ENCODE peak calls at places on chromosomes 6 and 20, in five cellular contexts. One of them, this sample, is unnamed.

GRCh38 chr20:3296256-3297095 is 57.5 kb upstream of the SLC4A11 start:
- DNase-seq in IMR-90: no peak
- DNase-seq in tibial nerve: no peak
- DNase-seq in sigmoid colon: no peak
- DNase-seq in stomach: no peak
- DNase-seq in this sample: no peak

GRCh38 chr20:4897600-4897999 is 103.7 kb downstream of the SLC23A2 start:
- DNase-seq in IMR-90: no peak
- DNase-seq in tibial nerve: no peak
- DNase-seq in sigmoid colon: no peak
- DNase-seq in stomach: no peak
- DNase-seq in this sample: no peak

GRCh38 chr6:148323344-148323743 is 19.3 kb upstream of the SASH1 start:
- DNase-seq in IMR-90: peak
- DNase-seq in tibial nerve: no peak
- DNase-seq in sigmoid colon: no peak
- DNase-seq in stomach: no peak
- DNase-seq in this sample: no peak

GRCh38 chr6:35139924-35140524 is 1.1 kb downstream of the TCP11 start:
- DNase-seq in IMR-90: peak
- DNase-seq in tibial nerve: peak
- DNase-seq in sigmoid colon: peak
- DNase-seq in stomach: peak
- DNase-seq in this sample: peak

GRCh38 chr6:73131706-73132105 is 93.6 kb downstream of the KHDC1L start:
- DNase-seq in IMR-90: peak
- DNase-seq in tibial nerve: no peak
- DNase-seq in sigmoid colon: no peak
- DNase-seq in stomach: no peak
- DNase-seq in this sample: no peak

GRCh38 chr6:162706236-162706635 is 21.3 kb downstream of the PRKN start:
- DNase-seq in IMR-90: no peak
- DNase-seq in tibial nerve: peak
- DNase-seq in sigmoid colon: peak
- DNase-seq in stomach: peak
- DNase-seq in this sample: peak

GRCh38 chr6:39794231-39794630 is 2.1 kb downstream of the DAAM2 start:
- DNase-seq in IMR-90: no peak
- DNase-seq in tibial nerve: no peak
- DNase-seq in sigmoid colon: no peak
- DNase-seq in stomach: no peak
- DNase-seq in this sample: no peak

GRCh38 chr6:84756466-84756865 is 7.9 kb downstream of the TBX18 start:
- DNase-seq in IMR-90: no peak
- DNase-seq in tibial nerve: no peak
- DNase-seq in sigmoid colon: no peak
- DNase-seq in stomach: no peak
- DNase-seq in this sample: no peak

GRCh38 chr6:90940812-90941481 is 354.1 kb upstream of the MAP3K7 start:
- DNase-seq in IMR-90: peak
- DNase-seq in tibial nerve: no peak
- DNase-seq in sigmoid colon: no peak
- DNase-seq in stomach: no peak
- DNase-seq in this sample: no peak

GRCh38 chr6:15535495-15536200 is 127.2 kb downstream of the DTNBP1 start:
- DNase-seq in IMR-90: peak
- DNase-seq in tibial nerve: no peak
- DNase-seq in sigmoid colon: peak
- DNase-seq in stomach: no peak
- DNase-seq in this sample: no peak

GRCh38 chr20:21074605-21075336 is 31.4 kb downstream of the LINC00237 start:
- DNase-seq in IMR-90: no peak
- DNase-seq in tibial nerve: no peak
- DNase-seq in sigmoid colon: no peak
- DNase-seq in stomach: no peak
- DNase-seq in this sample: no peak

GRCh38 chr6:2823104-2823850 is 18.4 kb downstream of the SERPINB1 start:
- DNase-seq in IMR-90: peak
- DNase-seq in tibial nerve: no peak
- DNase-seq in sigmoid colon: no peak
- DNase-seq in stomach: no peak
- DNase-seq in this sample: no peak

GRCh38 chr6:126307859-126308258 is 32.1 kb upstream of the CENPW start:
- DNase-seq in IMR-90: peak
- DNase-seq in tibial nerve: no peak
- DNase-seq in sigmoid colon: no peak
- DNase-seq in stomach: no peak
- DNase-seq in this sample: no peak

GRCh38 chr20:58471161-58471834 is 43.9 kb downstream of the APCDD1L start:
- DNase-seq in IMR-90: peak
- DNase-seq in tibial nerve: no peak
- DNase-seq in sigmoid colon: peak
- DNase-seq in stomach: no peak
- DNase-seq in this sample: no peak

GRCh38 chr20:3515379-3516175 is 44.8 kb downstream of the ATRN start:
- DNase-seq in IMR-90: peak
- DNase-seq in tibial nerve: no peak
- DNase-seq in sigmoid colon: no peak
- DNase-seq in stomach: no peak
- DNase-seq in this sample: no peak

GRCh38 chr6:149897015-149897697 is 757 bp downstream of the RAET1E start:
- DNase-seq in IMR-90: peak
- DNase-seq in tibial nerve: peak
- DNase-seq in sigmoid colon: peak
- DNase-seq in stomach: peak
- DNase-seq in this sample: peak

GRCh38 chr6:168103036-168103830 is 24.2 kb upstream of the FRMD1 start:
- DNase-seq in IMR-90: no peak
- DNase-seq in tibial nerve: no peak
- DNase-seq in sigmoid colon: no peak
- DNase-seq in stomach: no peak
- DNase-seq in this sample: no peak

GRCh38 chr6:15474196-15474595 is 188.6 kb downstream of the DTNBP1 start:
- DNase-seq in IMR-90: peak
- DNase-seq in tibial nerve: no peak
- DNase-seq in sigmoid colon: no peak
- DNase-seq in stomach: no peak
- DNase-seq in this sample: no peak

GRCh38 chr6:31239854-31240253 is 32.0 kb downstream of the HLA-C start:
- DNase-seq in IMR-90: no peak
- DNase-seq in tibial nerve: no peak
- DNase-seq in sigmoid colon: no peak
- DNase-seq in stomach: no peak
- DNase-seq in this sample: no peak

GRCh38 chr6:137928286-137928685 is 61.2 kb downstream of the TNFAIP3 start:
- DNase-seq in IMR-90: no peak
- DNase-seq in tibial nerve: no peak
- DNase-seq in sigmoid colon: no peak
- DNase-seq in stomach: no peak
- DNase-seq in this sample: no peak

GRCh38 chr6:137315081-137315480 is 95.9 kb upstream of the IFNGR1 start:
- DNase-seq in IMR-90: no peak
- DNase-seq in tibial nerve: peak
- DNase-seq in sigmoid colon: no peak
- DNase-seq in stomach: no peak
- DNase-seq in this sample: no peak

GRCh38 chr20:47356220-47356525 is 326 bp downstream of the ZMYND8 start:
- DNase-seq in IMR-90: no peak
- DNase-seq in tibial nerve: no peak
- DNase-seq in sigmoid colon: no peak
- DNase-seq in stomach: no peak
- DNase-seq in this sample: no peak

GRCh38 chr20:47358052-47358671 is 1.7 kb upstream of the ZMYND8 start:
- DNase-seq in IMR-90: no peak
- DNase-seq in tibial nerve: no peak
- DNase-seq in sigmoid colon: no peak
- DNase-seq in stomach: no peak
- DNase-seq in this sample: no peak

GRCh38 chr20:47355489-47356219 is 845 bp downstream of the ZMYND8 start:
- DNase-seq in IMR-90: no peak
- DNase-seq in tibial nerve: no peak
- DNase-seq in sigmoid colon: no peak
- DNase-seq in stomach: no peak
- DNase-seq in this sample: no peak

GRCh38 chr20:47357296-47358051 is 975 bp upstream of the ZMYND8 start:
- DNase-seq in IMR-90: peak
- DNase-seq in tibial nerve: peak
- DNase-seq in sigmoid colon: peak
- DNase-seq in stomach: peak
- DNase-seq in this sample: peak

DNA sequence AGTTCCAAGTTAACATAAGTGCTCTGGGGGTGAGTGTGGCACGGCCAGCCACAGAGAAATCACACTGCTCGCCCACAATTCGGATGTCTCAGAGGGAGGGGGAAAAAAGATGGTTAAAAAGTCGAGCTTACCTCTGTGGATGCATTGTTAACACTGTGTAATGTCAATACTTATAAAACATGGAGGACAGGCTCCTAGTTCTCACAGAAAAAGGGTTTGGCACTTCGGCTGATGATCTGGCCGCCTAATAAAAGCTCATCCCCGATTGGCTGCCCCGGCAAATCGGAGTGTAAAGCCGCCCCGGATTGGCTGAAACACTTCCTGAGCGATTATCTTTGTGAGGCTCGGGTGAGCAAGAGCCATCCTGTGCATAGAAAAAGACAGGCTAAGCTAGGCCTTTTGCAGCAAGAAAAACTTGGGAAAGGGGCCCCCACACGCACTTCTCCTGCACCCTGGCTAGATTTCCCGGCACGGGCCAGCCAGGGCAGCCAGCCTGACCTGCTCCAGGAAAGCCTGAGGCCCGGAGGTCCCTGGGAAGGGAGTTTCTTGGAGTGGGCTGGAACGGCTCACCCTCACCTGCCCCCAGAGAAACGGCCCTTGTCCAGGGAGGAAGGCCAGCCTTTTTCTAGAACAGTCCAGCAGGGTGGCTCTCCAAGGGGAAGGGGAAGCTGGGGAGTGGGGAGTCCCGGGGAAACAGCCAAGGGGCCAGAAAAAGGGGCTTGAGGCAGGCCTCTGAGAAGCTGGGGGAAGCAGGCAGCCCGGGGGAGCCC is at the start of gene ZMYND8:
- DNase-seq in IMR-90: peak
- DNase-seq in tibial nerve: peak
- DNase-seq in sigmoid colon: peak
- DNase-seq in stomach: peak
- DNase-seq in this sample: peak
- TF ChIP-seq POLR2A in IMR-90: peak
- TF ChIP-seq POLR2A in tibial nerve: peak
- TF ChIP-seq POLR2A in sigmoid colon: no peak
- TF ChIP-seq POLR2A in stomach: no peak
- TF ChIP-seq POLR2A in this sample: no peak

DNA sequence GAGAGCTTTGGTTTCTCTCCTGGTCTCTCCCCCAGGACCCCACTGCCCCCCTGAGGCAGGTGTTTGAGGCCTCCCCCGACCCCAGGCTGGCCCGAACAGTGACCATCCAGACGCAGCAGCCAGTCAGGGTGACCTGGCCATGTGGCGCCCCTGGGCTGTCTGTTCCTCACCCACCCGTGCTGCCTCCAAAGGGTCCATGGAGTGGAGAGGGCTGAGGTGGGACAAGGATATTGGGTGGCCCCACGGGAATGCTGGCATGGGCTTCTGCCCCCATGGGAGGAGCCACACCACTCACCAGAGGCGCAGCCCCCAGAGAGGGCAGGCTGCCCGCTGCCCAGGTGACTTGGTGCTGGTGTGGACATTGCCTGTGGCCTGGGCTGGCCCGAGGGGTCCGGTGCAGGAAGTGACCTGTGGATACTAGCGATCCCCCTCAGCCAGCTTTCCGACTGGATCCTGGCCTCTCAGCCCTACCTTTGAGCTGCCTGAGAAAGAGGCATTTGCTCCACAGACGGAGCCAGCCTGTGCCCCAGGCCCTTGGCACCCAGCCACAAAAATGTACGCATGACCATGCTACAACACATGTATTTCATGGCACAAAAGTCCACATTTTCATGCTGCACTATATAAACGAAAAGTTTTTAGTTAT is 50.8 kb downstream of the BCAS4 start:
- DNase-seq in IMR-90: no peak
- DNase-seq in tibial nerve: no peak
- DNase-seq in sigmoid colon: no peak
- DNase-seq in stomach: no peak
- DNase-seq in this sample: no peak
- H3K27ac ChIP-seq in IMR-90: no peak
- H3K27ac ChIP-seq in tibial nerve: no peak
- H3K27ac ChIP-seq in sigmoid colon: no peak
- H3K27ac ChIP-seq in stomach: no peak
- H3K27ac ChIP-seq in this sample: no peak

GRCh38 chr6:116680880-116681672 is at the start of gene KPNA5:
- DNase-seq in IMR-90: peak
- DNase-seq in tibial nerve: peak
- DNase-seq in sigmoid colon: peak
- DNase-seq in stomach: peak
- DNase-seq in this sample: peak
- TF ChIP-seq POLR2A in IMR-90: no peak
- TF ChIP-seq POLR2A in tibial nerve: peak
- TF ChIP-seq POLR2A in sigmoid colon: peak
- TF ChIP-seq POLR2A in stomach: no peak
- TF ChIP-seq POLR2A in this sample: peak

DNA sequence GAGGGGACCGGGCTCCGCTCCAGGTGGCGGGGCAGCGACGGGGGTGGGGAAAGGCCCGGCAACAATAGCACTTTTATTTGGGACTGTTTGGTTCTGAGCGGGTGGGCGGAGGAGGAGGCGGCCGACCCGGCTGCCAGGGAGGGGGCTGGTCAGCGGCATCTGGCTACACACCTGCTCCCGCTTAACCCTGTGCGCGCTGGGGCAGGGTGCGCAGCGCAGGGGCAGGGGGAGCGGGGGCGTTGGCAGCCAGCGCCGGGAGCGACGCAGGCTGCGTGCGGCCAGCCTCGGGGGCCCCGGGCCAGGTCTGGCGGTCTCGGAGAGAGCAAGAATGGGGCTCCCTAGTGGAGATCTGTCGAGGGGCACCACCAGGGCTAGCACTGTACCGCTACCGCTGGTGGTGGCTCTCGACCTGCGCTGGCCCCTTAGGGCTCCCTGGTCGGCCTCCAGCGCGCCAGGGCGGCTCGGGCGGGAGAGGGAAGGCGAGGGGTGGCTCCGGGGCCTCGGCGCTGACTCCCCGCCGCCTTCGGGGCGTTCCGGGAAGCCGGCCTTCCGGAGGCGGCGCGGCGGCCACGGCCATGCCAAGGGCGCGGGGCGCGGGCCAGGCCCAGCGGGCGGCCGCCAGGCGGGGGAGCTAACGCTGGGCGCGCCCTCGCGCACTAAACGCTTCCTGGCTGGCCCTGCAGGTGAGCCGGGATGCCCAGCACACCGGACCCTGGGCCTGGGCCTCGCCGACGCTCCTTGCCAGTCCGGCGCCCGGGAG is 92.4 kb downstream of the NCR2 start:
- DNase-seq in IMR-90: no peak
- DNase-seq in tibial nerve: no peak
- DNase-seq in sigmoid colon: peak
- DNase-seq in stomach: peak
- DNase-seq in this sample: peak
- H3K27ac ChIP-seq in IMR-90: no peak
- H3K27ac ChIP-seq in tibial nerve: peak
- H3K27ac ChIP-seq in sigmoid colon: peak
- H3K27ac ChIP-seq in stomach: peak
- H3K27ac ChIP-seq in this sample: peak

GRCh38 chr20:49281059-49281912 is 3.4 kb upstream of the ZNFX1 start:
- DNase-seq in IMR-90: no peak
- DNase-seq in tibial nerve: no peak
- DNase-seq in sigmoid colon: no peak
- DNase-seq in stomach: no peak
- DNase-seq in this sample: no peak
- TF ChIP-seq POLR2A in IMR-90: no peak
- TF ChIP-seq POLR2A in tibial nerve: no peak
- TF ChIP-seq POLR2A in sigmoid colon: no peak
- TF ChIP-seq POLR2A in stomach: no peak
- TF ChIP-seq POLR2A in this sample: no peak